ENCODE peak calls at places on chromosomes 11 and 22, in seven cellular contexts. One of them, this sample, is unnamed.

GRCh38 chr11:2210366-2211112 is 38.9 kb upstream of the TH start:
- DNase-seq in fibroblast of lung: no peak
- DNase-seq in fibroblast of the aortic adventitia: no peak
- DNase-seq in epithelial cell of esophagus: no peak
- DNase-seq in nephron progenitor cell: no peak
- DNase-seq in activated naive CD8-positive, alpha-beta T cell treated with anti-CD3 and anti-CD28 coated beads, Interleukin-2, amount 50 U/mL, for 16 hours: no peak
- DNase-seq in dorsolateral prefrontal cortex: peak
- DNase-seq in this sample: no peak

GRCh38 chr11:69040581-69041260 is 8.0 kb upstream of the TPCN2 start:
- DNase-seq in fibroblast of the aortic adventitia: peak
- DNase-seq in nephron progenitor cell: no peak
- DNase-seq in dorsolateral prefrontal cortex: no peak
- DNase-seq in fibroblast of lung: peak
- DNase-seq in activated naive CD8-positive, alpha-beta T cell treated with anti-CD3 and anti-CD28 coated beads, Interleukin-2, amount 50 U/mL, for 16 hours: no peak
- DNase-seq in epithelial cell of esophagus: no peak
- DNase-seq in this sample: no peak

GRCh38 chr11:62555464-62556092 is 9.0 kb upstream of the AHNAK start:
- DNase-seq in fibroblast of the aortic adventitia: peak
- DNase-seq in activated naive CD8-positive, alpha-beta T cell treated with anti-CD3 and anti-CD28 coated beads, Interleukin-2, amount 50 U/mL, for 16 hours: no peak
- DNase-seq in epithelial cell of esophagus: no peak
- DNase-seq in fibroblast of lung: peak
- DNase-seq in nephron progenitor cell: no peak
- DNase-seq in dorsolateral prefrontal cortex: no peak
- DNase-seq in this sample: no peak

GRCh38 chr11:68987211-68987610 is 6.4 kb upstream of the MRGPRD start:
- DNase-seq in nephron progenitor cell: no peak
- DNase-seq in activated naive CD8-positive, alpha-beta T cell treated with anti-CD3 and anti-CD28 coated beads, Interleukin-2, amount 50 U/mL, for 16 hours: no peak
- DNase-seq in fibroblast of lung: peak
- DNase-seq in dorsolateral prefrontal cortex: no peak
- DNase-seq in epithelial cell of esophagus: no peak
- DNase-seq in fibroblast of the aortic adventitia: peak
- DNase-seq in this sample: no peak

GRCh38 chr22:22995166-22995565 is 75.2 kb upstream of the GNAZ start:
- DNase-seq in epithelial cell of esophagus: no peak
- DNase-seq in fibroblast of lung: no peak
- DNase-seq in fibroblast of the aortic adventitia: no peak
- DNase-seq in activated naive CD8-positive, alpha-beta T cell treated with anti-CD3 and anti-CD28 coated beads, Interleukin-2, amount 50 U/mL, for 16 hours: no peak
- DNase-seq in dorsolateral prefrontal cortex: no peak
- DNase-seq in nephron progenitor cell: no peak
- DNase-seq in this sample: no peak

GRCh38 chr22:18973264-18974031 is 37.4 kb upstream of the PRODH start:
- DNase-seq in epithelial cell of esophagus: no peak
- DNase-seq in fibroblast of lung: no peak
- DNase-seq in dorsolateral prefrontal cortex: no peak
- DNase-seq in fibroblast of the aortic adventitia: no peak
- DNase-seq in activated naive CD8-positive, alpha-beta T cell treated with anti-CD3 and anti-CD28 coated beads, Interleukin-2, amount 50 U/mL, for 16 hours: no peak
- DNase-seq in nephron progenitor cell: no peak
- DNase-seq in this sample: no peak

GRCh38 chr11:119218141-119218878 is 12.2 kb downstream of the CBL start:
- DNase-seq in activated naive CD8-positive, alpha-beta T cell treated with anti-CD3 and anti-CD28 coated beads, Interleukin-2, amount 50 U/mL, for 16 hours: no peak
- DNase-seq in fibroblast of the aortic adventitia: peak
- DNase-seq in dorsolateral prefrontal cortex: no peak
- DNase-seq in fibroblast of lung: peak
- DNase-seq in epithelial cell of esophagus: peak
- DNase-seq in nephron progenitor cell: no peak
- DNase-seq in this sample: no peak

GRCh38 chr11:68927280-68928107 is 23.8 kb downstream of the IGHMBP2 start:
- DNase-seq in activated naive CD8-positive, alpha-beta T cell treated with anti-CD3 and anti-CD28 coated beads, Interleukin-2, amount 50 U/mL, for 16 hours: no peak
- DNase-seq in epithelial cell of esophagus: no peak
- DNase-seq in dorsolateral prefrontal cortex: no peak
- DNase-seq in fibroblast of lung: peak
- DNase-seq in nephron progenitor cell: no peak
- DNase-seq in fibroblast of the aortic adventitia: peak
- DNase-seq in this sample: peak

GRCh38 chr11:44596541-44597276 is 31.2 kb downstream of the CD82 start:
- DNase-seq in fibroblast of lung: peak
- DNase-seq in dorsolateral prefrontal cortex: no peak
- DNase-seq in epithelial cell of esophagus: no peak
- DNase-seq in activated naive CD8-positive, alpha-beta T cell treated with anti-CD3 and anti-CD28 coated beads, Interleukin-2, amount 50 U/mL, for 16 hours: no peak
- DNase-seq in nephron progenitor cell: no peak
- DNase-seq in fibroblast of the aortic adventitia: no peak
- DNase-seq in this sample: no peak

GRCh38 chr22:46966846-46967245 is 204.4 kb downstream of the TBC1D22A start:
- DNase-seq in fibroblast of lung: no peak
- DNase-seq in nephron progenitor cell: no peak
- DNase-seq in activated naive CD8-positive, alpha-beta T cell treated with anti-CD3 and anti-CD28 coated beads, Interleukin-2, amount 50 U/mL, for 16 hours: no peak
- DNase-seq in fibroblast of the aortic adventitia: no peak
- DNase-seq in epithelial cell of esophagus: no peak
- DNase-seq in dorsolateral prefrontal cortex: no peak
- DNase-seq in this sample: no peak

GRCh38 chr11:103257360-103257759 is 148.1 kb downstream of the DYNC2H1 start:
- DNase-seq in nephron progenitor cell: no peak
- DNase-seq in fibroblast of lung: peak
- DNase-seq in dorsolateral prefrontal cortex: no peak
- DNase-seq in epithelial cell of esophagus: peak
- DNase-seq in fibroblast of the aortic adventitia: peak
- DNase-seq in activated naive CD8-positive, alpha-beta T cell treated with anti-CD3 and anti-CD28 coated beads, Interleukin-2, amount 50 U/mL, for 16 hours: no peak
- DNase-seq in this sample: no peak

GRCh38 chr22:30809086-30809485 is 114.4 kb downstream of the OSBP2 start:
- DNase-seq in fibroblast of lung: peak
- DNase-seq in nephron progenitor cell: no peak
- DNase-seq in dorsolateral prefrontal cortex: no peak
- DNase-seq in epithelial cell of esophagus: peak
- DNase-seq in fibroblast of the aortic adventitia: peak
- DNase-seq in activated naive CD8-positive, alpha-beta T cell treated with anti-CD3 and anti-CD28 coated beads, Interleukin-2, amount 50 U/mL, for 16 hours: no peak
- DNase-seq in this sample: no peak

GRCh38 chr11:129289350-129290040 is 86.2 kb upstream of the BARX2 start:
- DNase-seq in nephron progenitor cell: no peak
- DNase-seq in dorsolateral prefrontal cortex: no peak
- DNase-seq in fibroblast of lung: no peak
- DNase-seq in fibroblast of the aortic adventitia: no peak
- DNase-seq in epithelial cell of esophagus: no peak
- DNase-seq in activated naive CD8-positive, alpha-beta T cell treated with anti-CD3 and anti-CD28 coated beads, Interleukin-2, amount 50 U/mL, for 16 hours: no peak
- DNase-seq in this sample: no peak

GRCh38 chr11:134244593-134244992 is 8.6 kb downstream of the THYN1 start:
- DNase-seq in nephron progenitor cell: peak
- DNase-seq in activated naive CD8-positive, alpha-beta T cell treated with anti-CD3 and anti-CD28 coated beads, Interleukin-2, amount 50 U/mL, for 16 hours: no peak
- DNase-seq in fibroblast of lung: no peak
- DNase-seq in fibroblast of the aortic adventitia: no peak
- DNase-seq in dorsolateral prefrontal cortex: no peak
- DNase-seq in epithelial cell of esophagus: peak
- DNase-seq in this sample: no peak

GRCh38 chr11:115166826-115167225 is 337.4 kb downstream of the CADM1 start:
- DNase-seq in activated naive CD8-positive, alpha-beta T cell treated with anti-CD3 and anti-CD28 coated beads, Interleukin-2, amount 50 U/mL, for 16 hours: no peak
- DNase-seq in nephron progenitor cell: no peak
- DNase-seq in epithelial cell of esophagus: peak
- DNase-seq in fibroblast of the aortic adventitia: no peak
- DNase-seq in dorsolateral prefrontal cortex: no peak
- DNase-seq in fibroblast of lung: peak
- DNase-seq in this sample: no peak

GRCh38 chr11:17686185-17686980 is 33.0 kb upstream of the MYOD1 start:
- DNase-seq in activated naive CD8-positive, alpha-beta T cell treated with anti-CD3 and anti-CD28 coated beads, Interleukin-2, amount 50 U/mL, for 16 hours: no peak
- DNase-seq in fibroblast of lung: peak
- DNase-seq in epithelial cell of esophagus: no peak
- DNase-seq in nephron progenitor cell: peak
- DNase-seq in dorsolateral prefrontal cortex: no peak
- DNase-seq in fibroblast of the aortic adventitia: no peak
- DNase-seq in this sample: no peak

GRCh38 chr11:63680842-63681207 is 475 bp upstream of the RTN3 start:
- DNase-seq in epithelial cell of esophagus: peak
- DNase-seq in dorsolateral prefrontal cortex: peak
- DNase-seq in fibroblast of lung: peak
- DNase-seq in nephron progenitor cell: no peak
- DNase-seq in activated naive CD8-positive, alpha-beta T cell treated with anti-CD3 and anti-CD28 coated beads, Interleukin-2, amount 50 U/mL, for 16 hours: no peak
- DNase-seq in fibroblast of the aortic adventitia: no peak
- DNase-seq in this sample: no peak

GRCh38 chr11:91081440-91082088 is 858.7 kb upstream of the CHORDC1 start:
- DNase-seq in nephron progenitor cell: no peak
- DNase-seq in fibroblast of lung: peak
- DNase-seq in dorsolateral prefrontal cortex: no peak
- DNase-seq in fibroblast of the aortic adventitia: peak
- DNase-seq in activated naive CD8-positive, alpha-beta T cell treated with anti-CD3 and anti-CD28 coated beads, Interleukin-2, amount 50 U/mL, for 16 hours: no peak
- DNase-seq in epithelial cell of esophagus: peak
- DNase-seq in this sample: no peak

GRCh38 chr11:116733386-116733755 is 39.4 kb downstream of the BUD13 start:
- DNase-seq in fibroblast of the aortic adventitia: no peak
- DNase-seq in activated naive CD8-positive, alpha-beta T cell treated with anti-CD3 and anti-CD28 coated beads, Interleukin-2, amount 50 U/mL, for 16 hours: no peak
- DNase-seq in fibroblast of lung: no peak
- DNase-seq in dorsolateral prefrontal cortex: no peak
- DNase-seq in epithelial cell of esophagus: no peak
- DNase-seq in nephron progenitor cell: no peak
- DNase-seq in this sample: no peak

GRCh38 chr11:27215471-27216267 is 147.3 kb downstream of the CCDC34 start:
- DNase-seq in dorsolateral prefrontal cortex: no peak
- DNase-seq in activated naive CD8-positive, alpha-beta T cell treated with anti-CD3 and anti-CD28 coated beads, Interleukin-2, amount 50 U/mL, for 16 hours: no peak
- DNase-seq in fibroblast of lung: peak
- DNase-seq in nephron progenitor cell: no peak
- DNase-seq in epithelial cell of esophagus: no peak
- DNase-seq in fibroblast of the aortic adventitia: peak
- DNase-seq in this sample: no peak

This sample was measured in globus pallidus.